ENCODE peak calls at places on chromosomes 1 and 21, in six cellular contexts. B is posterior vena cava, P is psoas muscle, F is fibroblast of pulmonary artery, X is IMR-90, J is DMS153. R is an unnamed sample.
A peak's percentile ranks its signal among the peaks of the same experiment; 100 is the strongest.

GRCh38 chr1:50972766-50973165 is 2.7 kb downstream of the CDKN2C start:
- DNase-seq in B (no peak), X (no peak), J (no peak), F (no peak), P (no peak), R (no peak)

GRCh38 chr1:3668585-3669300 is 16.4 kb downstream of the TP73 start:
- DNase-seq in F (peak; percentile 33), J (peak; percentile 92), B (peak; percentile 91), X (no peak), P (peak; percentile 80), R (no peak)

GRCh38 chr1:46180082-46180616 is 3.9 kb upstream of the P3R3URF start:
- DNase-seq in P (no peak), F (no peak), X (no peak), B (no peak), J (peak; percentile 92), R (no peak)

GRCh38 chr1:11337536-11338350 is 64.7 kb downstream of the UBIAD1 start:
- DNase-seq in B (no peak), F (peak; percentile 24), J (peak; percentile 56), X (no peak), P (peak; percentile 65), R (no peak)

GRCh38 chr1:78843111-78843908 is 163.2 kb downstream of the ADGRL4 start:
- DNase-seq in F (peak; percentile 60), J (no peak), B (no peak), P (no peak), X (peak; percentile 68), R (no peak)

GRCh38 chr1:60078182-60078581 is 4.6 kb upstream of the C1orf87 start:
- DNase-seq in X (no peak), F (peak; percentile 6), B (no peak), P (no peak), J (no peak), R (no peak)

GRCh38 chr1:203271962-203272632 is 33.2 kb upstream of the BTG2 start:
- DNase-seq in P (no peak), F (no peak), J (no peak), B (no peak), X (no peak), R (no peak)

GRCh38 chr21:44285547-44285992 is at the start of gene AIRE:
- DNase-seq in P (peak; percentile 28), F (no peak), X (peak; percentile 29), J (no peak), B (peak; percentile 81), R (no peak)

GRCh38 chr1:226634156-226634588 is 85.6 kb downstream of the STUM start:
- DNase-seq in J (peak; percentile 40), B (peak; percentile 94), P (peak; percentile 78), X (peak; percentile 59), F (peak; percentile 70), R (peak; percentile 4)

GRCh38 chr1:147472489-147472888 is 68.8 kb upstream of the BCL9 start:
- DNase-seq in P (no peak), B (no peak), X (no peak), J (no peak), F (no peak), R (no peak)

GRCh38 chr1:57133686-57134085 is 167.9 kb upstream of the C8B start:
- DNase-seq in B (no peak), P (no peak), J (no peak), F (no peak), X (peak; percentile 28), R (no peak)

GRCh38 chr1:50959303-50959912 is 659 bp downstream of the FAF1 start:
- DNase-seq in J (no peak), B (no peak), F (peak; percentile 32), P (no peak), X (peak; percentile 37), R (no peak)

GRCh38 chr21:42424848-42425602 is 21.3 kb downstream of the UBASH3A start:
- DNase-seq in P (no peak), B (peak; percentile 67), J (no peak), X (no peak), F (no peak), R (no peak)

GRCh38 chr1:94698341-94698740 is 121.8 kb upstream of the SLC44A3 start:
- DNase-seq in F (no peak), P (no peak), B (no peak), J (peak; percentile 49), X (peak; percentile 54), R (no peak)

GRCh38 chr1:234780531-234781162 is 170.7 kb upstream of the IRF2BP2 start:
- DNase-seq in J (no peak), X (no peak), P (peak; percentile 34), B (peak; percentile 90), F (no peak), R (peak; percentile 69)

GRCh38 chr1:53376742-53377437 is 49.0 kb upstream of the LRP8 start:
- DNase-seq in F (no peak), J (peak; percentile 74), X (no peak), P (no peak), B (peak; percentile 40), R (no peak)

GRCh38 chr1:236083650-236084385 is 18.9 kb upstream of the NID1 start:
- DNase-seq in X (peak; percentile 53), P (no peak), B (no peak), J (no peak), F (peak; percentile 41), R (no peak)

GRCh38 chr1:78355646-78356045 is 135.1 kb upstream of the PTGFR start:
- DNase-seq in B (no peak), F (peak; percentile 24), X (peak; percentile 35), J (no peak), P (no peak), R (no peak)

GRCh38 chr1:211606914-211607751 is 28.2 kb upstream of the SLC30A1 start:
- DNase-seq in X (no peak), J (no peak), P (no peak), B (no peak), F (peak; percentile 54), R (no peak)

GRCh38 chr1:13751458-13751871 is 51.5 kb downstream of the PRDM2 start:
- DNase-seq in F (no peak), X (no peak), B (no peak), P (no peak), J (no peak), R (no peak)

GRCh38 chr1:11730429-11730861 is 5.5 kb upstream of the AGTRAP start:
- DNase-seq in J (peak; percentile 9), X (peak; percentile 36), P (no peak), F (peak; percentile 70), B (no peak), R (no peak)

GRCh38 chr1:14486401-14487110 is 111.9 kb upstream of the KAZN start:
- DNase-seq in X (peak; percentile 69), J (no peak), P (peak; percentile 40), B (no peak), F (peak; percentile 71), R (no peak)

GRCh38 chr21:43948740-43949498 is 63.2 kb upstream of the TRAPPC10 start:
- DNase-seq in P (peak; percentile 0), F (no peak), J (no peak), X (no peak), B (no peak), R (no peak)

GRCh38 chr1:183926978-183927377 is 110.5 kb downstream of the COLGALT2 start:
- DNase-seq in P (no peak), J (no peak), F (peak; percentile 85), B (no peak), X (peak; percentile 75), R (no peak)

GRCh38 chr1:68938051-68938450 is 441.2 kb upstream of the DEPDC1 start:
- DNase-seq in B (no peak), P (no peak), X (no peak), F (no peak), J (no peak), R (no peak)

GRCh38 chr1:13699510-13699909 is 478 bp upstream of the PRDM2 start:
- DNase-seq in P (no peak), F (peak; percentile 10), B (no peak), X (no peak), J (no peak), R (no peak)

GRCh38 chr1:234765181-234765580 is 155.2 kb upstream of the IRF2BP2 start:
- DNase-seq in B (no peak), J (no peak), F (no peak), X (peak; percentile 63), P (no peak), R (no peak)